ENCODE peak calls at places on chromosomes 3 and 15, in seven cellular contexts. V is astrocyte of the cerebellum; S is WERI-Rb-1; W is testis; L is right lobe of liver; T is fibroblast of mammary gland; K is CD8-positive, alpha-beta T cell. I is an unnamed sample.

GRCh38 chr15:85142324-85142723 is 160.7 kb downstream of the PDE8A start:
- DNase-seq in V (peak), S (no peak), W (no peak), L (no peak), T (peak), K (no peak), I (peak)

GRCh38 chr3:181712505-181713299 is 977 bp downstream of the SOX2 start:
- DNase-seq in V (no peak), S (peak), W (no peak), L (no peak), T (no peak), K (no peak), I (no peak)

GRCh38 chr15:77181305-77182074 is 110.6 kb upstream of the TSPAN3 start:
- DNase-seq in V (no peak), S (no peak), W (no peak), L (no peak), T (peak), K (no peak), I (no peak)

GRCh38 chr3:64832098-64832497 is 144.3 kb upstream of the ADAMTS9 start:
- DNase-seq in V (no peak), S (no peak), W (no peak), L (no peak), T (no peak), K (no peak), I (no peak)

GRCh38 chr3:129100274-129100673 is 21.3 kb downstream of the RAB43 start:
- DNase-seq in V (no peak), S (no peak), W (no peak), L (no peak), T (no peak), K (no peak), I (no peak)

GRCh38 chr15:64842986-64843561 is 1.4 kb downstream of the PLEKHO2 start:
- DNase-seq in V (no peak), S (peak), W (no peak), L (peak), T (peak), K (no peak), I (no peak)

GRCh38 chr15:82315519-82316246 is 33.6 kb downstream of the GOLGA6L10 start:
- DNase-seq in V (no peak), S (no peak), W (no peak), L (no peak), T (no peak), K (no peak), I (no peak)

GRCh38 chr3:42908675-42909074 is 2.7 kb downstream of the ZNF662 start:
- DNase-seq in V (no peak), S (no peak), W (no peak), L (no peak), T (no peak), K (no peak), I (no peak)

GRCh38 chr3:163368168-163368567 is 1710.1 kb downstream of the SI start:
- DNase-seq in V (no peak), S (no peak), W (no peak), L (no peak), T (peak), K (no peak), I (no peak)

GRCh38 chr15:68335251-68335650 is 57.7 kb downstream of the FEM1B start:
- DNase-seq in V (no peak), S (no peak), W (no peak), L (peak), T (no peak), K (no peak), I (no peak)

GRCh38 chr3:167120828-167121227 is 259.3 kb downstream of the ZBBX start:
- DNase-seq in V (no peak), S (no peak), W (no peak), L (no peak), T (no peak), K (no peak), I (no peak)

GRCh38 chr3:104916971-104917370 is 449.7 kb upstream of the ALCAM start:
- DNase-seq in V (no peak), S (no peak), W (no peak), L (no peak), T (no peak), K (no peak), I (no peak)

GRCh38 chr3:168659015-168659414 is 563.3 kb upstream of the GOLIM4 start:
- DNase-seq in V (no peak), S (no peak), W (no peak), L (no peak), T (no peak), K (no peak), I (no peak)

GRCh38 chr3:44988073-44988472 is 12.0 kb downstream of the EXOSC7 start:
- DNase-seq in V (no peak), S (no peak), W (no peak), L (no peak), T (no peak), K (no peak), I (no peak)

GRCh38 chr15:61794276-61794675 is 266.0 kb downstream of the VPS13C start:
- DNase-seq in V (peak), S (no peak), W (no peak), L (no peak), T (peak), K (no peak), I (no peak)

GRCh38 chr15:85759391-85759790 is 35.3 kb downstream of the KLHL25 start:
- DNase-seq in V (no peak), S (no peak), W (peak), L (peak), T (no peak), K (no peak), I (no peak)

GRCh38 chr3:61903931-61904657 is 342.7 kb downstream of the PTPRG start:
- DNase-seq in V (peak), S (no peak), W (no peak), L (no peak), T (peak), K (no peak), I (no peak)

GRCh38 chr3:116394365-116394764 is 50.9 kb downstream of the LSAMP start:
- DNase-seq in V (no peak), S (no peak), W (no peak), L (no peak), T (peak), K (no peak), I (no peak)

GRCh38 chr3:143443851-143444331 is 324.3 kb downstream of the CHST2 start:
- DNase-seq in V (peak), S (no peak), W (peak), L (no peak), T (peak), K (no peak), I (peak)

GRCh38 chr15:85618956-85619491 is 175.7 kb downstream of the KLHL25 start:
- DNase-seq in V (peak), S (no peak), W (peak), L (peak), T (peak), K (no peak), I (peak)

GRCh38 chr15:35305906-35306305 is 220.8 kb upstream of the NANOGP8 start:
- DNase-seq in V (peak), S (no peak), W (no peak), L (no peak), T (peak), K (no peak), I (no peak)

GRCh38 chr3:194462936-194463335 is 23.9 kb downstream of the ATP13A3 start:
- DNase-seq in V (no peak), S (no peak), W (no peak), L (no peak), T (no peak), K (no peak), I (no peak)

GRCh38 chr3:64437126-64437525 is 211.9 kb upstream of the PRICKLE2 start:
- DNase-seq in V (no peak), S (no peak), W (no peak), L (no peak), T (no peak), K (no peak), I (no peak)

GRCh38 chr15:74631935-74632560 is 16.4 kb downstream of the CLK3 start:
- DNase-seq in V (no peak), S (peak), W (peak), L (peak), T (peak), K (peak), I (no peak)

GRCh38 chr15:76286231-76286879 is 24.9 kb downstream of the ETFA start:
- DNase-seq in V (no peak), S (no peak), W (no peak), L (no peak), T (peak), K (no peak), I (no peak)

GRCh38 chr15:71761649-71762048 is 48.7 kb upstream of the NR2E3 start:
- DNase-seq in V (peak), S (no peak), W (no peak), L (peak), T (peak), K (no peak), I (peak)

GRCh38 chr3:117874904-117875874 is 1159.5 kb downstream of the IGSF11 start:
- DNase-seq in V (no peak), S (no peak), W (no peak), L (no peak), T (no peak), K (no peak), I (no peak)

GRCh38 chr15:90903733-90904536 is 833 bp downstream of the MAN2A2 start:
- DNase-seq in V (peak), S (peak), W (peak), L (peak), T (no peak), K (no peak), I (no peak)
- H3K4me3 ChIP-seq in V (peak), S (no peak), W (peak), L (peak), T (no peak), K (peak), I (peak)

GRCh38 chr3:52053307-52054304 is 2.8 kb downstream of the DUSP7 start:
- DNase-seq in V (no peak), S (no peak), W (peak), L (no peak), T (peak), K (no peak), I (no peak)
- TF ChIP-seq CTCF in V (peak), S (peak), W (no peak), L (peak), T (peak), K (no peak), I (peak)

DNA sequence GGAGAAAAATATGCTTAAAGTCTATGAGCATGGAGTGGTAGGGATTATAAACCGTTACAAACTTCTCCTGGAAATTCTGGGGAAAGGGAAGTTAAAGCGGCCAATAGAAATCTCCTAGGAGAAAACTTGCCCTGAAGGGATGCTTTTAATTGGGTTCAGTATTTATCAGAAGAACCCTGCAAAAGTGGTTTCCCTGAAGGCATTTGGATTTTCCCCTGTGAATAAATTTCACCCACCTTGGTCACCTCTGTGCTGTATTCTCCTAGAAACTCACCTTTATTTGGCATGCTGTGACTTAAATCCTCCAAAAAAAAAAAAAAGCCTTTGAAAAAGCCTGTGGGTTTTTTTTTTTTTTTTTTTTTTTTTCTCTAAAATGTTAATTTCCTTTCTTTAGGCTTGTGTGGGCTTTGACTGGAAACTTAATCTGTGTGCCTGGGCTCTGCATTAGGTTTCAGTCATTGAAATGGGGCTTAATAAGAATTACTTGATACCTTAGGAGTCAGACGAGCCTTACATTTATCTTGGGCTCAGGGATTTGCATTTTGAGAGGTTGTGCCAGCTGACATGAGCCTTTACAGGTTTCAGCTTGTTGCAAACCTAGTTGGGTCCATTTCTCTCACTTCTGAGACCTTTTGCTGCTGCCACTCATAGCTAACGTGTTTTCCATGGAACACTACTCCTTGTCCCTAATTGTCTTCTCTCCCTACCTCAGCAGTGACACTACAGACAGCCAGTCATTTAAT is 22.0 kb downstream of the TGFBR2 start:
- DNase-seq in V (no peak), S (no peak), W (no peak), L (no peak), T (no peak), K (no peak), I (no peak)
- H3K4me3 ChIP-seq in V (no peak), S (no peak), W (no peak), L (no peak), T (no peak), K (peak), I (no peak)

DNA sequence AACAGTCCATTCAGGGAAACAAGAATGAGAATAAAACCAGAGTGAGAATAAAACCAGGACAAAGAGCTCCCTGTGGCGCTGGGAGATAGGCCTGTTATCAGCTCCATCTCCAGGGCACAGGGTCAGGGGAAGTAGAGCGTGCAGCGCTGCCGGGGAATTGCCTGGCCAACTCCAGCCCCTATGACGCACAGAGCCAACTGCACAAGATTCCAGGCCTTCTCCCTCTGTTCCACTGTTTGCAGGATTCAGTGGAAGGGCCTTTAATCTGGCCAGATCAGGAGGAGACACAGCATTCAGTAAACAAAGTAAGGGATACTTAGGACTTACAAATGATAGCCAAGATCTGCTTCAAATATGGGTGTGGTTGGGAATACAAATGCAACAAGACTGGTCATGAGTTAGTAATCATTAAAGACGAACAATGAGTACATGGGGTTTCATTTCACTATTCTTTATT is 49.4 kb downstream of the ITGB5 start:
- DNase-seq in V (peak), S (no peak), W (peak), L (peak), T (peak), K (no peak), I (no peak)
- TF ChIP-seq CTCF in V (no peak), S (no peak), W (no peak), L (no peak), T (no peak), K (no peak), I (no peak)

GRCh38 chr15:60476713-60477112 is 2.2 kb downstream of the ICE2 start:
- DNase-seq in V (peak), S (no peak), W (no peak), L (no peak), T (no peak), K (no peak), I (no peak)
- H3K4me3 ChIP-seq in V (peak), S (no peak), W (no peak), L (no peak), T (no peak), K (no peak), I (peak)

GRCh38 chr3:26202169-26202568 is 412.3 kb downstream of the OXSM start:
- DNase-seq in V (no peak), S (no peak), W (no peak), L (no peak), T (no peak), K (no peak), I (no peak)
- TF ChIP-seq CTCF in V (no peak), S (no peak), W (no peak), L (no peak), T (no peak), K (no peak), I (no peak)

GRCh38 chr3:67551366-67552016 is 102.9 kb downstream of the SUCLG2 start:
- DNase-seq in V (no peak), S (peak), W (peak), L (no peak), T (no peak), K (no peak), I (no peak)
- H3K4me3 ChIP-seq in V (no peak), S (no peak), W (no peak), L (no peak), T (no peak), K (no peak), I (no peak)